ENCODE peak calls at places on chromosomes 11 and 22, in nine cellular contexts. Q, G, E, X, R, S, M, C and U are unnamed samples.

GRCh38 chr11:82494988-82495432 is 238.7 kb downstream of the FAM181B start:
- DNase-seq in Q (no peak), G (no peak), E (no peak), X (peak; percentile 1), R (no peak), S (no peak), M (no peak), C (peak; percentile 67), U (peak; percentile 4)

GRCh38 chr11:94537051-94537600 is 6.6 kb upstream of the FUT4 start:
- DNase-seq in Q (no peak), G (no peak), E (peak; percentile 64), X (peak; percentile 85), R (no peak), S (peak; percentile 54), M (no peak), C (no peak), U (peak; percentile 58)

GRCh38 chr11:116931206-116931953 is 94.0 kb upstream of the APOA1 start:
- DNase-seq in Q (no peak), G (peak; percentile 4), E (peak; percentile 55), X (no peak), R (peak; percentile 61), S (no peak), M (no peak), C (peak; percentile 42), U (peak; percentile 80)

GRCh38 chr11:112024778-112025678 is at the start of gene DLAT:
- DNase-seq in Q (peak; percentile 92), G (peak; percentile 70), E (peak; percentile 83), X (peak; percentile 79), R (peak; percentile 92), S (peak; percentile 38), M (peak; percentile 99), C (peak; percentile 77), U (peak; percentile 80)

GRCh38 chr11:36454991-36455611 is 55.0 kb downstream of the TRAF6 start:
- DNase-seq in Q (peak; percentile 23), G (no peak), E (peak; percentile 78), X (no peak), R (no peak), S (no peak), M (peak; percentile 40), C (no peak), U (no peak)

GRCh38 chr11:104968365-104968855 is at the start of gene CASP4:
- DNase-seq in Q (peak; percentile 78), G (peak; percentile 80), E (peak; percentile 89), X (peak; percentile 81), R (no peak), S (peak; percentile 39), M (peak; percentile 67), C (peak; percentile 89), U (peak; percentile 71)

GRCh38 chr11:125402436-125402835 is 93.6 kb downstream of the FEZ1 start:
- DNase-seq in Q (no peak), G (no peak), E (peak; percentile 51), X (peak; percentile 53), R (no peak), S (peak; percentile 41), M (no peak), C (peak; percentile 24), U (peak; percentile 25)

GRCh38 chr11:123483058-123483457 is 53.0 kb downstream of the GRAMD1B start:
- DNase-seq in Q (no peak), G (no peak), E (peak; percentile 53), X (peak; percentile 86), R (peak; percentile 37), S (no peak), M (no peak), C (peak; percentile 94), U (peak; percentile 79)

GRCh38 chr11:17734418-17734911 is at the start of gene KCNC1:
- DNase-seq in Q (peak; percentile 74), G (peak; percentile 49), E (peak; percentile 33), X (peak; percentile 41), R (no peak), S (no peak), M (peak; percentile 77), C (peak; percentile 23), U (no peak)

GRCh38 chr11:35541621-35542375 is 16.4 kb upstream of the PAMR1 start:
- DNase-seq in Q (no peak), G (no peak), E (peak; percentile 88), X (peak; percentile 96), R (no peak), S (peak; percentile 62), M (no peak), C (peak; percentile 48), U (no peak)

GRCh38 chr11:64914123-64914522 is 2.9 kb downstream of the ATG2A start:
- DNase-seq in Q (no peak), G (no peak), E (no peak), X (no peak), R (no peak), S (no peak), M (no peak), C (no peak), U (no peak)

GRCh38 chr22:46600397-46600796 is 19.8 kb upstream of the GRAMD4 start:
- DNase-seq in Q (no peak), G (no peak), E (no peak), X (no peak), R (no peak), S (no peak), M (no peak), C (no peak), U (no peak)

GRCh38 chr22:23409976-23410375 is 170.1 kb downstream of the IGLL1 start:
- DNase-seq in Q (no peak), G (no peak), E (no peak), X (no peak), R (no peak), S (no peak), M (no peak), C (no peak), U (no peak)

GRCh38 chr22:24954856-24955255 is 2.3 kb downstream of the KIAA1671 start:
- DNase-seq in Q (no peak), G (no peak), E (no peak), X (no peak), R (no peak), S (no peak), M (no peak), C (no peak), U (no peak)

GRCh38 chr11:12800032-12800671 is 125.9 kb downstream of the TEAD1 start:
- DNase-seq in Q (peak; percentile 79), G (peak; percentile 82), E (peak; percentile 56), X (peak; percentile 80), R (no peak), S (no peak), M (peak; percentile 78), C (peak; percentile 93), U (peak; percentile 87)

GRCh38 chr22:44667829-44668189 is 34.2 kb upstream of the PRR5 start:
- DNase-seq in Q (no peak), G (no peak), E (no peak), X (no peak), R (peak; percentile 78), S (no peak), M (no peak), C (no peak), U (no peak)

GRCh38 chr11:116162541-116163230 is 610.1 kb downstream of the BUD13 start:
- DNase-seq in Q (peak; percentile 87), G (peak; percentile 89), E (no peak), X (no peak), R (no peak), S (no peak), M (peak; percentile 95), C (no peak), U (no peak)

GRCh38 chr11:68998390-68998911 is 14.6 kb downstream of the MRGPRF start:
- DNase-seq in Q (peak; percentile 62), G (peak; percentile 65), E (peak; percentile 40), X (no peak), R (no peak), S (no peak), M (peak; percentile 74), C (no peak), U (no peak)

GRCh38 chr11:29656557-29656956 is 360.3 kb downstream of the KCNA4 start:
- DNase-seq in Q (no peak), G (no peak), E (no peak), X (no peak), R (no peak), S (no peak), M (no peak), C (no peak), U (no peak)

GRCh38 chr22:31603574-31603973 is 58.4 kb downstream of the PISD start:
- DNase-seq in Q (no peak), G (no peak), E (no peak), X (no peak), R (no peak), S (no peak), M (no peak), C (no peak), U (no peak)

GRCh38 chr11:29268733-29269132 is 748.1 kb downstream of the KCNA4 start:
- DNase-seq in Q (no peak), G (no peak), E (no peak), X (no peak), R (no peak), S (no peak), M (no peak), C (no peak), U (no peak)

GRCh38 chr11:63564785-63565350 is 1.7 kb upstream of the PLAAT2 start:
- DNase-seq in Q (no peak), G (peak; percentile 14), E (no peak), X (no peak), R (no peak), S (no peak), M (no peak), C (peak; percentile 85), U (peak; percentile 62)

GRCh38 chr22:31107206-31108118 is at the start of gene SELENOM:
- DNase-seq in Q (peak; percentile 90), G (peak; percentile 97), E (peak; percentile 99), X (peak; percentile 98), R (peak; percentile 94), S (peak; percentile 94), M (peak; percentile 39), C (peak; percentile 99), U (peak; percentile 98)

GRCh38 chr22:17549183-17549582 is 14.1 kb upstream of the SLC25A18 start:
- DNase-seq in Q (no peak), G (no peak), E (no peak), X (no peak), R (no peak), S (no peak), M (no peak), C (no peak), U (no peak)

GRCh38 chr22:19169002-19169946 is 9.3 kb downstream of the SLC25A1 start:
- DNase-seq in Q (no peak), G (no peak), E (no peak), X (no peak), R (no peak), S (no peak), M (no peak), C (no peak), U (no peak)

GRCh38 chr11:1541474-1542204 is 30.4 kb downstream of the DUSP8 start:
- DNase-seq in Q (no peak), G (no peak), E (no peak), X (no peak), R (no peak), S (no peak), M (no peak), C (no peak), U (no peak)

GRCh38 chr11:47991266-47991830 is 11.0 kb downstream of the PTPRJ start:
- DNase-seq in Q (peak; percentile 56), G (peak; percentile 73), E (no peak), X (no peak), R (peak; percentile 51), S (no peak), M (peak; percentile 82), C (peak; percentile 42), U (peak; percentile 67)

GRCh38 chr11:110032257-110032656 is 60.9 kb upstream of the ZC3H12C start:
- DNase-seq in Q (no peak), G (no peak), E (no peak), X (no peak), R (no peak), S (no peak), M (no peak), C (no peak), U (no peak)

GRCh38 chr22:44640618-44641155 is 61.3 kb upstream of the PRR5 start:
- DNase-seq in Q (no peak), G (no peak), E (no peak), X (no peak), R (no peak), S (no peak), M (no peak), C (no peak), U (no peak)